ENCODE peak calls at places on chromosomes 3 and 15, in four cellular contexts. P is body of pancreas, T is psoas muscle, E is HCT116. J is an unnamed sample.

GRCh38 chr15:30041868-30042267 is 40.9 kb upstream of the GOLGA8J start:
- DNase-seq in E (no peak), T (no peak), P (no peak), J (no peak)

GRCh38 chr3:95028688-95029087 is 965.8 kb downstream of the NSUN3 start:
- DNase-seq in T (no peak), P (no peak), E (no peak), J (no peak)

GRCh38 chr3:2772803-2773202 is 337.4 kb downstream of the IL5RA start:
- DNase-seq in E (no peak), P (no peak), T (no peak), J (no peak)

GRCh38 chr3:55313701-55314100 is 173.4 kb downstream of the WNT5A start:
- DNase-seq in T (no peak), E (no peak), P (no peak), J (no peak)

GRCh38 chr3:107432013-107432515 is 54.8 kb downstream of the CCDC54 start:
- DNase-seq in P (no peak), E (no peak), T (no peak), J (no peak)

GRCh38 chr3:76438971-76439370 is 600.9 kb upstream of the ROBO2 start:
- DNase-seq in T (no peak), E (no peak), P (no peak), J (no peak)

GRCh38 chr3:61358364-61358763 is 107.1 kb upstream of the FHIT start:
- DNase-seq in P (peak; percentile 45), E (no peak), T (peak; percentile 47), J (peak; percentile 52)

GRCh38 chr3:184354121-184354728 is 7.2 kb downstream of the CLCN2 start:
- DNase-seq in T (peak; percentile 58), E (no peak), P (peak; percentile 50), J (no peak)

GRCh38 chr15:28961391-28961790 is 75.6 kb downstream of the APBA2 start:
- DNase-seq in E (no peak), P (no peak), T (no peak), J (no peak)

GRCh38 chr3:86991840-86992430 is 986 bp upstream of the VGLL3 start:
- DNase-seq in P (no peak), E (no peak), T (no peak), J (no peak)

GRCh38 chr3:14870564-14871060 is 51.9 kb downstream of the FGD5 start:
- DNase-seq in T (no peak), E (no peak), P (no peak), J (no peak)

GRCh38 chr15:64751464-64751863 is 23.9 kb downstream of the RBPMS2 start:
- DNase-seq in P (no peak), T (no peak), E (no peak), J (no peak)

GRCh38 chr3:61863579-61863978 is 302.2 kb downstream of the PTPRG start:
- DNase-seq in P (no peak), T (no peak), E (no peak), J (no peak)

GRCh38 chr15:52095597-52096262 is 16.8 kb downstream of the BCL2L10 start:
- DNase-seq in P (no peak), E (no peak), T (no peak), J (no peak)

GRCh38 chr15:66703540-66703941 is 1.5 kb downstream of the SMAD6 start:
- DNase-seq in E (no peak), T (peak; percentile 39), P (peak; percentile 58), J (no peak)

DNA sequence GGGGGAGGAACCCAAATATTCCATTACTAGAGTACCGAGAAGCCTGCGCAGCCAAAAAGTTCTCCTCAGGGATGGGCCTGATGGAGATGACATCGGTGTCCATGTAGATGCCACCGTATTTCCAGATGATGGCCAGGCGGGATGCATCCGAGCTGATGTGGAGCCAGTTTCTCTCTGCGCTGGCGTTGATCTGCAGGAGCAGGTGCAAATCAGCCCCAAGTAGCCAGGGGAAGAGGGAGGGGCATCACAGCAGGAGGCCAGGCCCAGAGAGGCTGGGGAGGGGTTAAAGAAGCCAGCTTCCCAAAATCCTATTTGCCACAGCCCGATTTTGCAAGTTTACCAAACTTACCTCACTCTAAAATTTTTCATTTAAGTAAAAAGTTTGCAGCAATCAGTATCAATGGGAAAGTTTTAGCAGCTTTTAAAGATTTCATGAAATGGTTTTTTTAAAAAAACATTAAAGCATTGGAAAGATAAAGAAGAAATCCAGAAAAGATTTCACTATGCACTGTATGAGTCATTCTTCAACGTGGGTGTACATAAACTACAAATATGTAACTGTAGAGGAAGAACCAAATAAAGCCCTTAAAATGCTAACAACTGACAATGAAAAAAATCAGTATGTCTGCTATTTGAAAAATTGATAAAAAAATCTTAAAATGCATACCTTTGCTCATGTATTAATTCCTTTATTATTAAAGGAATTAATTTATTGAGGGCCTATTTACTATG is 7.3 kb downstream of the A4GNT start:
- DNase-seq in P (no peak), T (no peak), E (no peak), J (no peak)
- H3K27ac ChIP-seq in P (peak overlapping the region; percentile 31), T (no peak overlapping the region), E (no peak overlapping the region), J (no peak overlapping the region)

GRCh38 chr3:25603703-25604102 is 61.0 kb downstream of the TOP2B start:
- DNase-seq in P (no peak), E (no peak), T (no peak), J (peak; percentile 50)
- H3K27ac ChIP-seq in P (no peak overlapping the region), E (no peak overlapping the region), T (peak overlapping the region; percentile 69), J (no peak overlapping the region)

DNA sequence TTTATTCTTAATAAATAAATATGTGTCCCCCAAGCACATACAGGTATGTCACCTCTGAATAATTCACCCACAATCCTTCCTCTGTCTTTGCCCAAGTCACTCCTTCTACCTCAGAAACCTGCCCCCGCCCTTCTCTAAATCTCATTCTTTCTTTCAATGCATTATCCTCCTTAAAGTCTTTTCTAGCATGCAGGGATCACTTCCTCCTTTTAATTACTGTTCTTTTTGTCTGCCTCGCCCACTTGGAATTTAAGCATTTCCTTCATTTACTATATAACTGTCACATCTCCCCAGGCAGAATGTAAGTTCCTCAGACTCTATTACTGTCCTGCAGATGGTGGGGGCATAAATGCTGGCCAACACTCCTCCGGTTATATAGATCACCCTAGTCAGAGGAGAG is 7.8 kb downstream of the CCDC80 start:
- DNase-seq in E (no peak), T (no peak), P (no peak), J (no peak)
- H3K27ac ChIP-seq in E (no peak overlapping the region), T (no peak overlapping the region), P (no peak overlapping the region), J (no peak overlapping the region)

GRCh38 chr15:79956354-79956939 is 14.5 kb downstream of the BCL2A1 start:
- DNase-seq in E (no peak), P (no peak), T (no peak), J (no peak)

GRCh38 chr15:79957741-79958140 is 13.3 kb downstream of the BCL2A1 start:
- DNase-seq in P (no peak), T (no peak), E (no peak), J (no peak)

GRCh38 chr15:79964232-79964820 is 6.7 kb downstream of the BCL2A1 start:
- DNase-seq in E (no peak), T (no peak), P (no peak), J (no peak)

GRCh38 chr15:79962178-79962577 is 8.8 kb downstream of the BCL2A1 start:
- DNase-seq in T (no peak), P (no peak), E (no peak), J (no peak)

GRCh38 chr15:79960502-79961217 is 10.3 kb downstream of the BCL2A1 start:
- DNase-seq in E (no peak), T (no peak), P (no peak), J (no peak)
- H3K27ac ChIP-seq in E (no peak overlapping the region), T (no peak overlapping the region), P (no peak overlapping the region), J (no peak overlapping the region)

GRCh38 chr15:44738340-44738984 is 2.1 kb downstream of the TRIM69 start:
- DNase-seq in E (peak; percentile 62), T (no peak), P (no peak), J (no peak)
- H3K27ac ChIP-seq in E (no peak overlapping the region), T (no peak overlapping the region), P (no peak overlapping the region), J (no peak overlapping the region)